ENCODE peak calls at places on chromosomes 11 and 22, in four cellular contexts. A, X, C and D are unnamed samples.

GRCh38 chr11:10324474-10324873 is 19.6 kb downstream of the ADM start:
- DNase-seq in A (no peak), X (peak; percentile 68), C (no peak), D (no peak)

GRCh38 chr11:587978-588380 is 11.7 kb downstream of the PHRF1 start:
- DNase-seq in A (no peak), X (peak; percentile 93), C (no peak), D (peak; percentile 14)

GRCh38 chr22:49212466-49212865 is 615.2 kb downstream of the BRD1 start:
- DNase-seq in A (no peak), X (no peak), C (no peak), D (no peak)

GRCh38 chr11:10858505-10859360 is 880 bp upstream of the ZBED5 start:
- DNase-seq in A (peak; percentile 74), X (peak; percentile 62), C (no peak), D (peak; percentile 51)

GRCh38 chr11:116335078-116335477 is 437.7 kb downstream of the BUD13 start:
- DNase-seq in A (no peak), X (no peak), C (no peak), D (no peak)

GRCh38 chr22:44191036-44191454 is 10.3 kb downstream of the PARVG start:
- DNase-seq in A (no peak), X (no peak), C (no peak), D (peak; percentile 40)

GRCh38 chr11:86931965-86932332 is 23.2 kb downstream of the FZD4 start:
- DNase-seq in A (no peak), X (peak; percentile 42), C (no peak), D (peak; percentile 88)

GRCh38 chr11:16606784-16607674 is 131.4 kb upstream of the C11orf58 start:
- DNase-seq in A (peak; percentile 75), X (no peak), C (no peak), D (no peak)

GRCh38 chr11:2657697-2658284 is 42.0 kb downstream of the KCNQ1OT1 start:
- DNase-seq in A (no peak), X (no peak), C (no peak), D (no peak)

GRCh38 chr11:4748435-4748834 is 21.3 kb downstream of the OR51F1 start:
- DNase-seq in A (no peak), X (peak; percentile 5), C (no peak), D (no peak)

GRCh38 chr11:68002943-68003845 is 703 bp downstream of the UNC93B1 start:
- DNase-seq in A (peak; percentile 49), X (no peak), C (no peak), D (no peak)

GRCh38 chr22:20867179-20868099 is 8.6 kb downstream of the SNAP29 start:
- DNase-seq in A (peak; percentile 35), X (peak; percentile 76), C (no peak), D (peak; percentile 45)

GRCh38 chr22:18954333-18954732 is 18.2 kb upstream of the PRODH start:
- DNase-seq in A (peak; percentile 66), X (peak; percentile 64), C (peak; percentile 6), D (peak; percentile 36)

GRCh38 chr11:134901536-134901935 is 489.5 kb upstream of the B3GAT1 start:
- DNase-seq in A (no peak), X (no peak), C (no peak), D (no peak)

GRCh38 chr11:76579047-76579751 is 91.3 kb downstream of the LRRC32 start:
- DNase-seq in A (peak; percentile 75), X (peak; percentile 81), C (no peak), D (peak; percentile 76)

GRCh38 chr11:976431-977160 is 50.9 kb downstream of the AP2A2 start:
- DNase-seq in A (no peak), X (no peak), C (no peak), D (peak; percentile 42)

GRCh38 chr11:69076129-69076791 is 27.5 kb downstream of the TPCN2 start:
- DNase-seq in A (no peak), X (peak; percentile 42), C (peak; percentile 3), D (no peak)

GRCh38 chr11:66225054-66225453 is 43.4 kb upstream of the RAB1B start:
- DNase-seq in A (no peak), X (no peak), C (no peak), D (no peak)

GRCh38 chr11:116874251-116874650 is 36.8 kb upstream of the APOA1 start:
- DNase-seq in A (no peak), X (peak; percentile 39), C (no peak), D (peak; percentile 81)

GRCh38 chr11:72238492-72239295 is 5.3 kb downstream of the PHOX2A start:
- DNase-seq in A (no peak), X (no peak), C (no peak), D (no peak)

GRCh38 chr22:17638182-17638431 is 450 bp upstream of the BCL2L13 start:
- DNase-seq in A (no peak), X (no peak), C (no peak), D (no peak)

GRCh38 chr22:48718818-48719500 is 1108.7 kb downstream of the BRD1 start:
- DNase-seq in A (no peak), X (no peak), C (no peak), D (no peak)

GRCh38 chr11:74949748-74950127 is 672 bp downstream of the SPCS2 start:
- DNase-seq in A (no peak), X (peak; percentile 23), C (no peak), D (peak; percentile 42)

GRCh38 chr11:12122083-12122482 is 11.7 kb downstream of the MICAL2 start:
- DNase-seq in A (no peak), X (no peak), C (no peak), D (no peak)
- TF ChIP-seq CTCF in A (peak; percentile 15), X (peak; percentile 57), C (peak; percentile 47), D (peak; percentile 43)

DNA sequence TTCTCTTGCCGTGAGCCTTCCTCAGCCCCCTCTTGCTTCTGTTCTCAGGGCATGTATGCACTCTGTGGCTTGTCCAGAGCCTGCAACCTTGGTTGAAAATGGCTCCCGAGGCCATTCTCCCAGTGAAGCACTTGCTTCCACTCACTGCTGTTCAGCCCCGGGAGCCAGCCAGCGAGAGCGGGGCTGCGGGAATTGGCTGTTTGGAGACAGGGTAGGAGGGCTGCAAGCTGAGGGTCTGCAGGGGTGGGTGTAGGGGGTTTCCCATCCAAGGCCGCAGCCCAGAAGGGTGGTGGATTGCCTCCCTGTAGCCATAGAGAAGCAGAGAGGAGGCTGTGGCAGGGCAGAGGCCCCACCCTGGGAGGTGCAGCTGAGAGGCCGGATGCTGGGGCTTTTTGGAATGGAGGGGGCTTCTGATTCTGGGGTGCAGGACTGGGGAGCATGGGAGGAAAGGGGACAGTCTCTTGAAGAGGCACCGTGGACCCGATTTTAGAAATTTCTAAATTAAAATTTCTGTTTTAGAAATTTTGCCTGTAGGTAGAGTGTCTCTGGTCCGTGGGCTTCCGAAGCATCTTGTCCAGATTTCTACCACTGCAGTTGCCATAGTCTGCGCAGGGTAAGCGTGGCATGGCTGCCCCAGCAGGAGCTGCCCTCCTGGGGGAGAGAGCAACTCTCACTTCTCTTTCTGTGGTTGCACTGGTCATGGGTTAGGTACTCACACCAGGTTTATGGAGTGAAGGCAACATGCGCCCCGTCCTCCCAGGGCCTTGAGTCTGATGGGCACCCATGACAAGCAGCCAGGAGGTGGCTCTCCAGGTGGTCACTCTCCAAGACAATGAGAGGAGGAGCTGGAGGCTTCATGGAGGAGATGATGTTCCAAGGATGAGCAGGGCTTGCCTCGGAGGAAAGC is 100.2 kb downstream of the TBC1D22A start:
- DNase-seq in A (no peak), X (no peak), C (no peak), D (no peak)
- H3K4me3 ChIP-seq in A (no peak overlapping the region), X (no peak overlapping the region), C (no peak overlapping the region), D (no peak overlapping the region)

GRCh38 chr22:34943830-34944229 is 122.1 kb upstream of the ISX start:
- DNase-seq in A (no peak), X (no peak), C (no peak), D (no peak)
- TF ChIP-seq CTCF in A (no peak), X (no peak), C (no peak), D (no peak)

GRCh38 chr22:41478891-41479521 is 10.1 kb downstream of the ACO2 start:
- DNase-seq in A (no peak), X (peak; percentile 63), C (no peak), D (peak; percentile 21)

GRCh38 chr22:41480397-41480735 is 11.4 kb downstream of the ACO2 start:
- DNase-seq in A (no peak), X (peak; percentile 77), C (peak; percentile 66), D (peak; percentile 82)

GRCh38 chr22:41478473-41478872 is 9.6 kb downstream of the ACO2 start:
- DNase-seq in A (no peak), X (no peak), C (no peak), D (no peak)

GRCh38 chr22:41481131-41481830 is 12.4 kb downstream of the ACO2 start:
- DNase-seq in A (peak; percentile 26), X (no peak), C (no peak), D (peak; percentile 37)

GRCh38 chr22:41479671-41480396 is 10.9 kb downstream of the ACO2 start:
- DNase-seq in A (no peak), X (peak; percentile 88), C (no peak), D (peak; percentile 82)
- H3K4me3 ChIP-seq in A (no peak overlapping the region), X (no peak overlapping the region), C (peak overlapping the region; percentile 23), D (no peak overlapping the region)

DNA sequence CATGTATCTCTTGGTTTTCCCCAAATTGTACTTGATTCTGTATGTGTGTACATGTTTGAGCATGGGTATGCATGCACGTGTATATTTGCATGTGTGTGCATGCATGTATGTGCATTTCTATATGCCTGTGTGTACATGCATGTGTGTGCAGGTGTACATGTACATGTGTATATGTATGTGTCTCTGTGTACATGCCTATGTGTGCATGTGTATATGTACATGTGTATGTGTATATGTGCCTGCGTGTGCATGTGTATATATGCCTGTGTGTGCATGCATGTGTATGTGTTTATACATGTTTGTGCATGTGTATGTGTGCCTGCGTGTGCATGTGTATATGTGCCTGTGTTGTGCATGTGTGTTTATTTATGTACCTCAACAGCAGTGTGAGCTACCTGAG is 5.3 kb upstream of the NCF4 start:
- DNase-seq in A (no peak), X (no peak), C (no peak), D (no peak)
- TF ChIP-seq CTCF in A (no peak), X (no peak), C (no peak), D (no peak)

GRCh38 chr11:111370270-111370901 is 8.7 kb downstream of the POU2AF1 start:
- DNase-seq in A (no peak), X (no peak), C (no peak), D (no peak)

GRCh38 chr11:111365722-111366559 is 13.1 kb downstream of the POU2AF1 start:
- DNase-seq in A (no peak), X (no peak), C (no peak), D (no peak)

GRCh38 chr11:111366560-111367410 is 12.3 kb downstream of the POU2AF1 start:
- DNase-seq in A (no peak), X (no peak), C (no peak), D (no peak)

GRCh38 chr11:111368285-111368560 is 10.9 kb downstream of the POU2AF1 start:
- DNase-seq in A (no peak), X (no peak), C (no peak), D (no peak)

DNA sequence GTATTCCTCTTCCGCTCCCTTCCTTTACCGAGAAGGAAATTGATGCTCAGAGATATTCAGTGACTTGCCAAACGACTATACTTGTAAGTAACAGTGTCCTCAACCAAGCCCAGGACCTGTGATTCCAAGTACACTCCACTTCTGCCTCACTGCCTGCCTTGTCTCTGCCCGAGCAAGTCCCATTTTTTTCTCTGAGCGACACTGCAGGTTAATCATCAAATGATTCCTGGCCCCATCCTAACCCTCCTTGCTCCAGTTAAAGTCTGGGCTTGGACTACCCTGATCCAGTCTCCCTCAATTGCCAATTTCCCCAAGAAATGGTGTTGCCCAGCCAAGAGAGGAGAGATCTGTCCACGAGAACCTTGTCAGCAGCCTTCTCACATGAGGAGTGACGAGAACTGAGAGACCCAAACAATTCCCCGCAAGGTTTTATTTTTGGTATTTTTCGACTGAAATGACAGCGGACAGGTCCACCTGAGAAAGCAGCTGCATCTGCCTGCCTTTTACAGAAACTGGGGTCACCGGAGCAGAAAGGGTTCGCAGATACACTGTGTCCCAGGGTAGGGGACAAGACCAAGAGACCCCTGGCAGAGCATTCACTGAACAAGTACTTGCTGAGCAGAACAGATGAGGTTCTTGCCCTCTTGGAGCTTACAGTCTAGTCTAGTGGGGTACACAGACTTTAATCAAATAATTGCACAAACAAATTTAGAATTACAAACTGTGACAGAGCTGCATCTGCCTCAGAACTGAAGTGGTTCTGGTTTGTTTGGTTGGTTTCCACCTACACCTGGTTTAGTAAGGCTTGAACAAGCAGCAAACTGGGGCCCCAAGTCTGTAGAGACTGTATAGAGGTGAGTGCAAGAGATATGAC is 11.4 kb downstream of the POU2AF1 start:
- DNase-seq in A (no peak), X (no peak), C (no peak), D (no peak)
- H3K4me3 ChIP-seq in A (no peak overlapping the region), X (no peak overlapping the region), C (no peak overlapping the region), D (no peak overlapping the region)